ENCODE peak calls at places on chromosomes 5 and 9, in five cellular contexts. I, O, N, H and D are unnamed samples.

GRCh38 chr5:134127376-134127861 is 12.9 kb downstream of the TCF7 start:
- DNase-seq in N (no peak), I (no peak), O (no peak), H (no peak), D (no peak)

GRCh38 chr5:69368458-69369368 is 607 bp downstream of the AK6 start:
- DNase-seq in N (peak), I (no peak), O (no peak), H (peak), D (no peak)

GRCh38 chr5:73280821-73281746 is 108.1 kb downstream of the TMEM174 start:
- DNase-seq in H (peak), O (no peak), I (no peak), N (peak), D (no peak)

GRCh38 chr9:32928145-32928763 is 73.2 kb downstream of the APTX start:
- DNase-seq in O (no peak), I (no peak), N (no peak), H (no peak), D (no peak)

GRCh38 chr5:132234684-132235062 is 7.0 kb upstream of the P4HA2 start:
- DNase-seq in I (no peak), H (no peak), N (no peak), O (peak), D (no peak)

GRCh38 chr5:104540448-104540847 is 977.9 kb upstream of the NUDT12 start:
- DNase-seq in O (no peak), N (no peak), I (no peak), H (no peak), D (no peak)

GRCh38 chr5:317086-317811 is 4.3 kb upstream of the AHRR start:
- DNase-seq in H (peak), I (no peak), N (no peak), O (no peak), D (peak)

GRCh38 chr9:95506692-95507455 is 9.9 kb downstream of the PTCH1 start:
- DNase-seq in N (no peak), I (peak), O (peak), H (no peak), D (peak)

GRCh38 chr9:97714435-97714834 is 17.3 kb upstream of the XPA start:
- DNase-seq in I (no peak), N (no peak), O (no peak), H (peak), D (peak)

GRCh38 chr5:177133119-177133844 is at the start of gene NSD1:
- DNase-seq in O (peak), I (peak), N (peak), H (peak), D (peak)

GRCh38 chr9:21817176-21817575 is 14.7 kb downstream of the MTAP start:
- DNase-seq in O (no peak), I (no peak), H (no peak), N (no peak), D (peak)

GRCh38 chr5:43564289-43564850 is 7.5 kb upstream of the PAIP1 start:
- DNase-seq in H (no peak), I (no peak), N (no peak), O (no peak), D (no peak)

GRCh38 chr5:66989781-66990180 is 206.8 kb downstream of the CD180 start:
- DNase-seq in O (no peak), H (no peak), N (no peak), I (no peak), D (no peak)

GRCh38 chr5:32422697-32423096 is 21.8 kb downstream of the ZFR start:
- DNase-seq in N (no peak), H (no peak), O (no peak), I (no peak), D (no peak)

GRCh38 chr5:109876030-109876726 is 186.5 kb downstream of the MAN2A1 start:
- DNase-seq in N (no peak), H (no peak), O (no peak), I (no peak), D (no peak)

GRCh38 chr9:92963831-92964606 is 16.7 kb downstream of the FGD3 start:
- DNase-seq in N (no peak), O (no peak), H (no peak), I (no peak), D (no peak)

GRCh38 chr9:130211548-130212226 is 39.5 kb downstream of the NCS1 start:
- DNase-seq in N (no peak), I (no peak), H (no peak), O (no peak), D (no peak)

GRCh38 chr9:93974151-93974550 is 19.0 kb upstream of the BARX1 start:
- DNase-seq in H (no peak), N (no peak), I (no peak), O (no peak), D (no peak)

GRCh38 chr5:153569036-153569435 is 78.6 kb downstream of the GRIA1 start:
- DNase-seq in N (no peak), H (no peak), I (no peak), O (no peak), D (peak)

GRCh38 chr5:169567079-169567478 is 16.5 kb upstream of the SPDL1 start:
- DNase-seq in O (no peak), I (no peak), N (no peak), H (no peak), D (no peak)

GRCh38 chr9:77909306-77909705 is 122.3 kb downstream of the GNAQ start:
- DNase-seq in H (no peak), N (no peak), O (no peak), I (no peak), D (no peak)

GRCh38 chr5:61878471-61878870 is 427.5 kb upstream of the KIF2A start:
- DNase-seq in O (no peak), N (no peak), H (no peak), I (no peak), D (no peak)

GRCh38 chr5:172494630-172495505 is 40.5 kb upstream of the SH3PXD2B start:
- DNase-seq in O (no peak), H (no peak), I (no peak), N (peak), D (no peak)

GRCh38 chr9:111113712-111114111 is 75.4 kb upstream of the LPAR1 start:
- DNase-seq in H (no peak), I (no peak), O (no peak), N (no peak), D (peak)

GRCh38 chr9:69089491-69089890 is 53.9 kb downstream of the FXN start:
- DNase-seq in N (no peak), H (no peak), O (no peak), I (no peak), D (no peak)

GRCh38 chr5:51484326-51484725 is 101.1 kb downstream of the ISL1 start:
- DNase-seq in N (no peak), I (no peak), O (no peak), H (no peak), D (no peak)

GRCh38 chr9:88497224-88497623 is 37.8 kb upstream of the NXNL2 start:
- DNase-seq in N (no peak), H (no peak), O (no peak), I (no peak), D (no peak)

GRCh38 chr9:134709512-134710270 is 68.1 kb downstream of the COL5A1 start:
- DNase-seq in H (no peak), O (no peak), N (peak), I (no peak), D (peak)

GRCh38 chr5:68137451-68138190 is 77.9 kb upstream of the PIK3R1 start:
- DNase-seq in O (no peak), H (no peak), I (no peak), N (no peak), D (peak)

GRCh38 chr9:79221084-79221483 is 350.7 kb upstream of the TLE4 start:
- DNase-seq in I (no peak), O (no peak), H (peak), N (no peak), D (peak)

GRCh38 chr9:7439355-7439978 is 360.1 kb downstream of the DMAC1 start:
- DNase-seq in I (no peak), N (no peak), O (no peak), H (no peak), D (no peak)

GRCh38 chr5:141814064-141814982 is 63.9 kb downstream of the PCDH1 start:
- DNase-seq in I (no peak), H (peak), N (peak), O (peak), D (peak)

GRCh38 chr5:145587308-145588071 is 247.7 kb downstream of the PRELID2 start:
- DNase-seq in N (no peak), H (peak), O (no peak), I (no peak), D (peak)

GRCh38 chr5:6745706-6746217 is 32.5 kb downstream of the TENT4A start:
- DNase-seq in O (no peak), N (no peak), H (peak), I (no peak), D (peak)